ENCODE peak calls at places on chromosomes 16 and 17, in nine cellular contexts. One of them, this sample, is unnamed.
A peak's percentile ranks its signal among the peaks of the same experiment; 100 is the strongest.

GRCh38 chr16:72560617-72561016 is 388.7 kb upstream of the PMFBP1 start:
- DNase-seq in germinal center: no peak
- DNase-seq in NCI-H1105 treated with DMSO at 0.1 percent for 48 hours: peak; percentile 45
- DNase-seq in foreskin melanocyte: peak; percentile 20
- DNase-seq in GOT3: no peak
- DNase-seq in HEK293T: peak; percentile 21
- DNase-seq in activated T-helper 9 cell treated with anti-CD3 and anti-CD28 coated beads, Interleukin-2, amount 50 U/mL, for 16 hours: no peak
- DNase-seq in activated CD8-positive, alpha-beta T cell treated with anti-CD3 and anti-CD28 coated beads, Interleukin-2, amount 10 ng/mL, durations not matched to agents 7 days and 5 days: no peak
- DNase-seq in stimulated activated naive CD8-positive, alpha-beta T cell treated with anti-CD3 and anti-CD28 coated beads, Interleukin-15, Interleukin-2, amounts not matched to agents 100 U/mL and 50 U/mL, for 24 hours: no peak
- DNase-seq in this sample: no peak

GRCh38 chr17:67602974-67603373 is 114.8 kb upstream of the NOL11 start:
- DNase-seq in germinal center: peak; percentile 72
- DNase-seq in activated CD8-positive, alpha-beta T cell treated with anti-CD3 and anti-CD28 coated beads, Interleukin-2, amount 10 ng/mL, durations not matched to agents 7 days and 5 days: peak; percentile 68
- DNase-seq in activated T-helper 9 cell treated with anti-CD3 and anti-CD28 coated beads, Interleukin-2, amount 50 U/mL, for 16 hours: no peak
- DNase-seq in stimulated activated naive CD8-positive, alpha-beta T cell treated with anti-CD3 and anti-CD28 coated beads, Interleukin-15, Interleukin-2, amounts not matched to agents 100 U/mL and 50 U/mL, for 24 hours: peak; percentile 37
- DNase-seq in GOT3: no peak
- DNase-seq in NCI-H1105 treated with DMSO at 0.1 percent for 48 hours: peak; percentile 5
- DNase-seq in HEK293T: peak; percentile 54
- DNase-seq in foreskin melanocyte: no peak
- DNase-seq in this sample: peak; percentile 11

GRCh38 chr16:79664407-79664806 is 63.9 kb upstream of the MAF start:
- DNase-seq in germinal center: no peak
- DNase-seq in stimulated activated naive CD8-positive, alpha-beta T cell treated with anti-CD3 and anti-CD28 coated beads, Interleukin-15, Interleukin-2, amounts not matched to agents 100 U/mL and 50 U/mL, for 24 hours: no peak
- DNase-seq in NCI-H1105 treated with DMSO at 0.1 percent for 48 hours: no peak
- DNase-seq in activated T-helper 9 cell treated with anti-CD3 and anti-CD28 coated beads, Interleukin-2, amount 50 U/mL, for 16 hours: no peak
- DNase-seq in activated CD8-positive, alpha-beta T cell treated with anti-CD3 and anti-CD28 coated beads, Interleukin-2, amount 10 ng/mL, durations not matched to agents 7 days and 5 days: no peak
- DNase-seq in HEK293T: no peak
- DNase-seq in foreskin melanocyte: no peak
- DNase-seq in GOT3: no peak
- DNase-seq in this sample: no peak

GRCh38 chr17:64777413-64778101 is 115.5 kb upstream of the SMURF2 start:
- DNase-seq in stimulated activated naive CD8-positive, alpha-beta T cell treated with anti-CD3 and anti-CD28 coated beads, Interleukin-15, Interleukin-2, amounts not matched to agents 100 U/mL and 50 U/mL, for 24 hours: no peak
- DNase-seq in HEK293T: no peak
- DNase-seq in activated CD8-positive, alpha-beta T cell treated with anti-CD3 and anti-CD28 coated beads, Interleukin-2, amount 10 ng/mL, durations not matched to agents 7 days and 5 days: no peak
- DNase-seq in GOT3: no peak
- DNase-seq in activated T-helper 9 cell treated with anti-CD3 and anti-CD28 coated beads, Interleukin-2, amount 50 U/mL, for 16 hours: no peak
- DNase-seq in foreskin melanocyte: no peak
- DNase-seq in NCI-H1105 treated with DMSO at 0.1 percent for 48 hours: peak; percentile 62
- DNase-seq in germinal center: peak; percentile 46
- DNase-seq in this sample: peak; percentile 51

GRCh38 chr16:77840623-77841274 is 52.4 kb downstream of the VAT1L start:
- DNase-seq in foreskin melanocyte: no peak
- DNase-seq in activated CD8-positive, alpha-beta T cell treated with anti-CD3 and anti-CD28 coated beads, Interleukin-2, amount 10 ng/mL, durations not matched to agents 7 days and 5 days: no peak
- DNase-seq in GOT3: no peak
- DNase-seq in germinal center: no peak
- DNase-seq in stimulated activated naive CD8-positive, alpha-beta T cell treated with anti-CD3 and anti-CD28 coated beads, Interleukin-15, Interleukin-2, amounts not matched to agents 100 U/mL and 50 U/mL, for 24 hours: no peak
- DNase-seq in NCI-H1105 treated with DMSO at 0.1 percent for 48 hours: no peak
- DNase-seq in HEK293T: no peak
- DNase-seq in activated T-helper 9 cell treated with anti-CD3 and anti-CD28 coated beads, Interleukin-2, amount 50 U/mL, for 16 hours: no peak
- DNase-seq in this sample: no peak

GRCh38 chr16:50276801-50277560 is 10.6 kb downstream of the ADCY7 start:
- DNase-seq in activated T-helper 9 cell treated with anti-CD3 and anti-CD28 coated beads, Interleukin-2, amount 50 U/mL, for 16 hours: no peak
- DNase-seq in stimulated activated naive CD8-positive, alpha-beta T cell treated with anti-CD3 and anti-CD28 coated beads, Interleukin-15, Interleukin-2, amounts not matched to agents 100 U/mL and 50 U/mL, for 24 hours: no peak
- DNase-seq in activated CD8-positive, alpha-beta T cell treated with anti-CD3 and anti-CD28 coated beads, Interleukin-2, amount 10 ng/mL, durations not matched to agents 7 days and 5 days: no peak
- DNase-seq in GOT3: no peak
- DNase-seq in foreskin melanocyte: no peak
- DNase-seq in germinal center: no peak
- DNase-seq in NCI-H1105 treated with DMSO at 0.1 percent for 48 hours: no peak
- DNase-seq in HEK293T: no peak
- DNase-seq in this sample: no peak

GRCh38 chr17:28221751-28222414 is 97.1 kb upstream of the TMEM97 start:
- DNase-seq in HEK293T: no peak
- DNase-seq in NCI-H1105 treated with DMSO at 0.1 percent for 48 hours: no peak
- DNase-seq in activated CD8-positive, alpha-beta T cell treated with anti-CD3 and anti-CD28 coated beads, Interleukin-2, amount 10 ng/mL, durations not matched to agents 7 days and 5 days: no peak
- DNase-seq in foreskin melanocyte: no peak
- DNase-seq in activated T-helper 9 cell treated with anti-CD3 and anti-CD28 coated beads, Interleukin-2, amount 50 U/mL, for 16 hours: no peak
- DNase-seq in GOT3: no peak
- DNase-seq in germinal center: no peak
- DNase-seq in stimulated activated naive CD8-positive, alpha-beta T cell treated with anti-CD3 and anti-CD28 coated beads, Interleukin-15, Interleukin-2, amounts not matched to agents 100 U/mL and 50 U/mL, for 24 hours: no peak
- DNase-seq in this sample: no peak

GRCh38 chr16:86712158-86713009 is 134.0 kb downstream of the FOXL1 start:
- DNase-seq in NCI-H1105 treated with DMSO at 0.1 percent for 48 hours: no peak
- DNase-seq in stimulated activated naive CD8-positive, alpha-beta T cell treated with anti-CD3 and anti-CD28 coated beads, Interleukin-15, Interleukin-2, amounts not matched to agents 100 U/mL and 50 U/mL, for 24 hours: no peak
- DNase-seq in activated T-helper 9 cell treated with anti-CD3 and anti-CD28 coated beads, Interleukin-2, amount 50 U/mL, for 16 hours: no peak
- DNase-seq in germinal center: no peak
- DNase-seq in HEK293T: no peak
- DNase-seq in foreskin melanocyte: no peak
- DNase-seq in activated CD8-positive, alpha-beta T cell treated with anti-CD3 and anti-CD28 coated beads, Interleukin-2, amount 10 ng/mL, durations not matched to agents 7 days and 5 days: no peak
- DNase-seq in GOT3: no peak
- DNase-seq in this sample: no peak

GRCh38 chr16:71250461-71251232 is 20.1 kb upstream of the HYDIN start:
- DNase-seq in germinal center: no peak
- DNase-seq in foreskin melanocyte: no peak
- DNase-seq in stimulated activated naive CD8-positive, alpha-beta T cell treated with anti-CD3 and anti-CD28 coated beads, Interleukin-15, Interleukin-2, amounts not matched to agents 100 U/mL and 50 U/mL, for 24 hours: no peak
- DNase-seq in activated T-helper 9 cell treated with anti-CD3 and anti-CD28 coated beads, Interleukin-2, amount 50 U/mL, for 16 hours: no peak
- DNase-seq in HEK293T: no peak
- DNase-seq in GOT3: no peak
- DNase-seq in NCI-H1105 treated with DMSO at 0.1 percent for 48 hours: no peak
- DNase-seq in activated CD8-positive, alpha-beta T cell treated with anti-CD3 and anti-CD28 coated beads, Interleukin-2, amount 10 ng/mL, durations not matched to agents 7 days and 5 days: no peak
- DNase-seq in this sample: no peak

GRCh38 chr17:63823659-63824331 is 3.4 kb upstream of the PSMC5 start:
- DNase-seq in activated T-helper 9 cell treated with anti-CD3 and anti-CD28 coated beads, Interleukin-2, amount 50 U/mL, for 16 hours: no peak
- DNase-seq in NCI-H1105 treated with DMSO at 0.1 percent for 48 hours: no peak
- DNase-seq in germinal center: no peak
- DNase-seq in foreskin melanocyte: no peak
- DNase-seq in stimulated activated naive CD8-positive, alpha-beta T cell treated with anti-CD3 and anti-CD28 coated beads, Interleukin-15, Interleukin-2, amounts not matched to agents 100 U/mL and 50 U/mL, for 24 hours: no peak
- DNase-seq in activated CD8-positive, alpha-beta T cell treated with anti-CD3 and anti-CD28 coated beads, Interleukin-2, amount 10 ng/mL, durations not matched to agents 7 days and 5 days: no peak
- DNase-seq in GOT3: no peak
- DNase-seq in HEK293T: no peak
- DNase-seq in this sample: no peak

GRCh38 chr16:9102379-9102778 is 10.9 kb downstream of the HAPSTR1 start:
- DNase-seq in germinal center: no peak
- DNase-seq in HEK293T: no peak
- DNase-seq in activated T-helper 9 cell treated with anti-CD3 and anti-CD28 coated beads, Interleukin-2, amount 50 U/mL, for 16 hours: no peak
- DNase-seq in activated CD8-positive, alpha-beta T cell treated with anti-CD3 and anti-CD28 coated beads, Interleukin-2, amount 10 ng/mL, durations not matched to agents 7 days and 5 days: no peak
- DNase-seq in foreskin melanocyte: peak; percentile 84
- DNase-seq in GOT3: no peak
- DNase-seq in NCI-H1105 treated with DMSO at 0.1 percent for 48 hours: no peak
- DNase-seq in stimulated activated naive CD8-positive, alpha-beta T cell treated with anti-CD3 and anti-CD28 coated beads, Interleukin-15, Interleukin-2, amounts not matched to agents 100 U/mL and 50 U/mL, for 24 hours: no peak
- DNase-seq in this sample: no peak

GRCh38 chr16:86015606-86016005 is 116.6 kb downstream of the IRF8 start:
- DNase-seq in foreskin melanocyte: peak; percentile 9
- DNase-seq in stimulated activated naive CD8-positive, alpha-beta T cell treated with anti-CD3 and anti-CD28 coated beads, Interleukin-15, Interleukin-2, amounts not matched to agents 100 U/mL and 50 U/mL, for 24 hours: no peak
- DNase-seq in NCI-H1105 treated with DMSO at 0.1 percent for 48 hours: no peak
- DNase-seq in germinal center: no peak
- DNase-seq in HEK293T: no peak
- DNase-seq in GOT3: no peak
- DNase-seq in activated CD8-positive, alpha-beta T cell treated with anti-CD3 and anti-CD28 coated beads, Interleukin-2, amount 10 ng/mL, durations not matched to agents 7 days and 5 days: no peak
- DNase-seq in activated T-helper 9 cell treated with anti-CD3 and anti-CD28 coated beads, Interleukin-2, amount 50 U/mL, for 16 hours: no peak
- DNase-seq in this sample: no peak

GRCh38 chr16:87322360-87322759 is 5.2 kb upstream of the C16orf95 start:
- DNase-seq in stimulated activated naive CD8-positive, alpha-beta T cell treated with anti-CD3 and anti-CD28 coated beads, Interleukin-15, Interleukin-2, amounts not matched to agents 100 U/mL and 50 U/mL, for 24 hours: no peak
- DNase-seq in HEK293T: no peak
- DNase-seq in NCI-H1105 treated with DMSO at 0.1 percent for 48 hours: no peak
- DNase-seq in GOT3: no peak
- DNase-seq in activated T-helper 9 cell treated with anti-CD3 and anti-CD28 coated beads, Interleukin-2, amount 50 U/mL, for 16 hours: no peak
- DNase-seq in foreskin melanocyte: no peak
- DNase-seq in germinal center: no peak
- DNase-seq in activated CD8-positive, alpha-beta T cell treated with anti-CD3 and anti-CD28 coated beads, Interleukin-2, amount 10 ng/mL, durations not matched to agents 7 days and 5 days: no peak
- DNase-seq in this sample: no peak

GRCh38 chr17:21373696-21374454 is 2.3 kb upstream of the KCNJ12 start:
- DNase-seq in stimulated activated naive CD8-positive, alpha-beta T cell treated with anti-CD3 and anti-CD28 coated beads, Interleukin-15, Interleukin-2, amounts not matched to agents 100 U/mL and 50 U/mL, for 24 hours: no peak
- DNase-seq in GOT3: no peak
- DNase-seq in foreskin melanocyte: no peak
- DNase-seq in activated T-helper 9 cell treated with anti-CD3 and anti-CD28 coated beads, Interleukin-2, amount 50 U/mL, for 16 hours: no peak
- DNase-seq in HEK293T: no peak
- DNase-seq in germinal center: no peak
- DNase-seq in activated CD8-positive, alpha-beta T cell treated with anti-CD3 and anti-CD28 coated beads, Interleukin-2, amount 10 ng/mL, durations not matched to agents 7 days and 5 days: no peak
- DNase-seq in NCI-H1105 treated with DMSO at 0.1 percent for 48 hours: no peak
- DNase-seq in this sample: no peak

GRCh38 chr17:43026610-43027009 is 1.6 kb downstream of the RND2 start:
- DNase-seq in stimulated activated naive CD8-positive, alpha-beta T cell treated with anti-CD3 and anti-CD28 coated beads, Interleukin-15, Interleukin-2, amounts not matched to agents 100 U/mL and 50 U/mL, for 24 hours: no peak
- DNase-seq in foreskin melanocyte: no peak
- DNase-seq in activated CD8-positive, alpha-beta T cell treated with anti-CD3 and anti-CD28 coated beads, Interleukin-2, amount 10 ng/mL, durations not matched to agents 7 days and 5 days: no peak
- DNase-seq in NCI-H1105 treated with DMSO at 0.1 percent for 48 hours: no peak
- DNase-seq in HEK293T: no peak
- DNase-seq in GOT3: no peak
- DNase-seq in germinal center: peak; percentile 19
- DNase-seq in activated T-helper 9 cell treated with anti-CD3 and anti-CD28 coated beads, Interleukin-2, amount 50 U/mL, for 16 hours: no peak
- DNase-seq in this sample: no peak

GRCh38 chr16:73813523-73813922 is 483.1 kb upstream of the PSMD7 start:
- DNase-seq in HEK293T: no peak
- DNase-seq in germinal center: no peak
- DNase-seq in NCI-H1105 treated with DMSO at 0.1 percent for 48 hours: no peak
- DNase-seq in activated T-helper 9 cell treated with anti-CD3 and anti-CD28 coated beads, Interleukin-2, amount 50 U/mL, for 16 hours: no peak
- DNase-seq in stimulated activated naive CD8-positive, alpha-beta T cell treated with anti-CD3 and anti-CD28 coated beads, Interleukin-15, Interleukin-2, amounts not matched to agents 100 U/mL and 50 U/mL, for 24 hours: no peak
- DNase-seq in activated CD8-positive, alpha-beta T cell treated with anti-CD3 and anti-CD28 coated beads, Interleukin-2, amount 10 ng/mL, durations not matched to agents 7 days and 5 days: no peak
- DNase-seq in foreskin melanocyte: no peak
- DNase-seq in GOT3: no peak
- DNase-seq in this sample: no peak

GRCh38 chr16:12582696-12583095 is 221.0 kb downstream of the CPPED1 start:
- DNase-seq in activated T-helper 9 cell treated with anti-CD3 and anti-CD28 coated beads, Interleukin-2, amount 50 U/mL, for 16 hours: no peak
- DNase-seq in GOT3: no peak
- DNase-seq in foreskin melanocyte: no peak
- DNase-seq in HEK293T: no peak
- DNase-seq in activated CD8-positive, alpha-beta T cell treated with anti-CD3 and anti-CD28 coated beads, Interleukin-2, amount 10 ng/mL, durations not matched to agents 7 days and 5 days: no peak
- DNase-seq in NCI-H1105 treated with DMSO at 0.1 percent for 48 hours: no peak
- DNase-seq in germinal center: no peak
- DNase-seq in stimulated activated naive CD8-positive, alpha-beta T cell treated with anti-CD3 and anti-CD28 coated beads, Interleukin-15, Interleukin-2, amounts not matched to agents 100 U/mL and 50 U/mL, for 24 hours: no peak
- DNase-seq in this sample: no peak

GRCh38 chr17:50943575-50943933 is 77.4 kb upstream of the TOB1 start:
- DNase-seq in activated T-helper 9 cell treated with anti-CD3 and anti-CD28 coated beads, Interleukin-2, amount 50 U/mL, for 16 hours: no peak
- DNase-seq in HEK293T: no peak
- DNase-seq in foreskin melanocyte: no peak
- DNase-seq in activated CD8-positive, alpha-beta T cell treated with anti-CD3 and anti-CD28 coated beads, Interleukin-2, amount 10 ng/mL, durations not matched to agents 7 days and 5 days: no peak
- DNase-seq in GOT3: no peak
- DNase-seq in NCI-H1105 treated with DMSO at 0.1 percent for 48 hours: no peak
- DNase-seq in stimulated activated naive CD8-positive, alpha-beta T cell treated with anti-CD3 and anti-CD28 coated beads, Interleukin-15, Interleukin-2, amounts not matched to agents 100 U/mL and 50 U/mL, for 24 hours: no peak
- DNase-seq in germinal center: no peak
- DNase-seq in this sample: no peak

GRCh38 chr17:7862692-7863437 is 5.1 kb downstream of the CYB5D1 start:
- DNase-seq in GOT3: no peak
- DNase-seq in HEK293T: peak; percentile 44
- DNase-seq in activated CD8-positive, alpha-beta T cell treated with anti-CD3 and anti-CD28 coated beads, Interleukin-2, amount 10 ng/mL, durations not matched to agents 7 days and 5 days: peak; percentile 61
- DNase-seq in NCI-H1105 treated with DMSO at 0.1 percent for 48 hours: peak; percentile 83
- DNase-seq in activated T-helper 9 cell treated with anti-CD3 and anti-CD28 coated beads, Interleukin-2, amount 50 U/mL, for 16 hours: no peak
- DNase-seq in germinal center: peak; percentile 58
- DNase-seq in foreskin melanocyte: no peak
- DNase-seq in stimulated activated naive CD8-positive, alpha-beta T cell treated with anti-CD3 and anti-CD28 coated beads, Interleukin-15, Interleukin-2, amounts not matched to agents 100 U/mL and 50 U/mL, for 24 hours: peak; percentile 68
- DNase-seq in this sample: no peak

GRCh38 chr16:15415411-15416070 is 18.8 kb upstream of the BMERB1 start:
- DNase-seq in HEK293T: no peak
- DNase-seq in activated CD8-positive, alpha-beta T cell treated with anti-CD3 and anti-CD28 coated beads, Interleukin-2, amount 10 ng/mL, durations not matched to agents 7 days and 5 days: no peak
- DNase-seq in foreskin melanocyte: no peak
- DNase-seq in activated T-helper 9 cell treated with anti-CD3 and anti-CD28 coated beads, Interleukin-2, amount 50 U/mL, for 16 hours: no peak
- DNase-seq in stimulated activated naive CD8-positive, alpha-beta T cell treated with anti-CD3 and anti-CD28 coated beads, Interleukin-15, Interleukin-2, amounts not matched to agents 100 U/mL and 50 U/mL, for 24 hours: no peak
- DNase-seq in GOT3: no peak
- DNase-seq in germinal center: no peak
- DNase-seq in NCI-H1105 treated with DMSO at 0.1 percent for 48 hours: no peak
- DNase-seq in this sample: no peak

GRCh38 chr16:50712568-50712914 is 19.1 kb downstream of the NOD2 start:
- DNase-seq in foreskin melanocyte: no peak
- DNase-seq in NCI-H1105 treated with DMSO at 0.1 percent for 48 hours: no peak
- DNase-seq in HEK293T: no peak
- DNase-seq in GOT3: no peak
- DNase-seq in activated T-helper 9 cell treated with anti-CD3 and anti-CD28 coated beads, Interleukin-2, amount 50 U/mL, for 16 hours: no peak
- DNase-seq in activated CD8-positive, alpha-beta T cell treated with anti-CD3 and anti-CD28 coated beads, Interleukin-2, amount 10 ng/mL, durations not matched to agents 7 days and 5 days: no peak
- DNase-seq in germinal center: no peak
- DNase-seq in stimulated activated naive CD8-positive, alpha-beta T cell treated with anti-CD3 and anti-CD28 coated beads, Interleukin-15, Interleukin-2, amounts not matched to agents 100 U/mL and 50 U/mL, for 24 hours: no peak
- DNase-seq in this sample: no peak

This sample was measured in anterior cingulate cortex.